ENCODE peak calls at places on chromosomes 12 and 14, in eight cellular contexts. X is A549, V is ovary, L is SK-N-SH, B is stomach, G is K562, Z is transverse colon, M is esophagus muscularis mucosa. R is an unnamed sample.

GRCh38 chr12:93682846-93683261 is 5.7 kb downstream of the CRADD start:
- DNase-seq in X (no peak), Z (no peak), M (no peak), B (no peak), G (no peak), V (peak; percentile 33), L (peak; percentile 66), R (no peak)

GRCh38 chr14:101876539-101876938 is 87.8 kb upstream of the DYNC1H1 start:
- DNase-seq in V (no peak), X (no peak), L (peak; percentile 87), Z (peak; percentile 83), G (no peak), B (peak; percentile 56), M (peak; percentile 96), R (peak; percentile 47)

GRCh38 chr14:95184413-95184790 is 27.1 kb upstream of the DICER1 start:
- DNase-seq in L (no peak), M (no peak), B (no peak), V (no peak), G (no peak), X (no peak), Z (no peak), R (peak; percentile 30)

GRCh38 chr12:54251667-54252284 is 28.1 kb downstream of the CBX5 start:
- DNase-seq in G (peak; percentile 58), X (peak; percentile 69), B (no peak), V (no peak), M (no peak), L (peak; percentile 73), Z (no peak), R (no peak)

GRCh38 chr14:36627981-36628380 is 33.7 kb upstream of the PAX9 start:
- DNase-seq in L (no peak), Z (no peak), B (no peak), X (no peak), G (no peak), V (no peak), M (no peak), R (no peak)

GRCh38 chr14:72792051-72792788 is 101.7 kb downstream of the DPF3 start:
- DNase-seq in G (no peak), V (peak; percentile 77), B (no peak), X (no peak), M (no peak), Z (no peak), L (no peak), R (no peak)

GRCh38 chr14:66635435-66635834 is 127.5 kb downstream of the GPHN start:
- DNase-seq in V (no peak), X (no peak), B (no peak), Z (no peak), L (no peak), G (no peak), M (no peak), R (no peak)

GRCh38 chr12:121238604-121239334 is 28.8 kb downstream of the P2RX4 start:
- DNase-seq in V (no peak), B (no peak), Z (no peak), L (peak; percentile 54), X (no peak), M (no peak), G (no peak), R (no peak)

GRCh38 chr14:36319899-36320209 is 583 bp downstream of the MBIP start:
- DNase-seq in V (no peak), G (no peak), X (no peak), B (no peak), M (no peak), Z (no peak), L (no peak), R (no peak)

GRCh38 chr12:6964605-6965025 is 5.8 kb downstream of the PHB2 start:
- DNase-seq in B (no peak), L (no peak), Z (no peak), M (no peak), X (no peak), V (no peak), G (no peak), R (no peak)

GRCh38 chr12:47766496-47767196 is 6.4 kb upstream of the SLC48A1 start:
- DNase-seq in V (no peak), G (no peak), M (no peak), B (no peak), X (no peak), Z (no peak), L (no peak), R (no peak)

GRCh38 chr14:87014854-87015253 is 978.1 kb downstream of the GALC start:
- DNase-seq in M (no peak), X (no peak), G (no peak), Z (no peak), L (peak; percentile 0), B (no peak), V (no peak), R (no peak)

GRCh38 chr14:43258396-43258795 is 1248.7 kb downstream of the FSCB start:
- DNase-seq in V (no peak), L (no peak), G (no peak), Z (no peak), B (no peak), X (no peak), M (no peak), R (no peak)
- H3K4me3 ChIP-seq in V (no peak overlapping the region), L (no peak overlapping the region), G (no peak overlapping the region), Z (no peak overlapping the region), B (no peak overlapping the region), X (no peak overlapping the region), M (no peak overlapping the region), R (no peak overlapping the region)

GRCh38 chr14:105061428-105062047 is 3.7 kb downstream of the GPR132 start:
- DNase-seq in L (no peak), B (peak; percentile 44), Z (peak; percentile 62), V (no peak), M (no peak), X (no peak), G (peak; percentile 61), R (no peak)
- TF ChIP-seq EP300 in L (no peak), B (no peak), Z (no peak), V (no peak), M (no peak), X (no peak), G (no peak), R (no peak)

GRCh38 chr12:10709808-10710207 is 13.3 kb downstream of the YBX3 start:
- DNase-seq in X (no peak), B (no peak), G (no peak), M (no peak), V (no peak), L (no peak), Z (no peak), R (no peak)
- H3K4me3 ChIP-seq in X (no peak overlapping the region), B (no peak overlapping the region), G (no peak overlapping the region), M (no peak overlapping the region), V (no peak overlapping the region), L (no peak overlapping the region), Z (no peak overlapping the region), R (no peak overlapping the region)

GRCh38 chr12:88375960-88376305 is 204.3 kb downstream of the KITLG start:
- DNase-seq in M (no peak), G (no peak), Z (no peak), B (no peak), L (no peak), V (no peak), X (no peak), R (no peak)

GRCh38 chr12:88375301-88375959 is 204.8 kb downstream of the KITLG start:
- DNase-seq in B (no peak), M (no peak), Z (no peak), L (no peak), X (no peak), V (no peak), G (no peak), R (no peak)

GRCh38 chr12:88371416-88372183 is 208.7 kb downstream of the KITLG start:
- DNase-seq in X (no peak), L (no peak), B (no peak), Z (peak; percentile 33), M (no peak), V (no peak), G (no peak), R (peak; percentile 28)
- TF ChIP-seq EP300 in X (no peak), L (no peak), B (no peak), Z (no peak), M (no peak), V (no peak), G (no peak), R (no peak)

DNA sequence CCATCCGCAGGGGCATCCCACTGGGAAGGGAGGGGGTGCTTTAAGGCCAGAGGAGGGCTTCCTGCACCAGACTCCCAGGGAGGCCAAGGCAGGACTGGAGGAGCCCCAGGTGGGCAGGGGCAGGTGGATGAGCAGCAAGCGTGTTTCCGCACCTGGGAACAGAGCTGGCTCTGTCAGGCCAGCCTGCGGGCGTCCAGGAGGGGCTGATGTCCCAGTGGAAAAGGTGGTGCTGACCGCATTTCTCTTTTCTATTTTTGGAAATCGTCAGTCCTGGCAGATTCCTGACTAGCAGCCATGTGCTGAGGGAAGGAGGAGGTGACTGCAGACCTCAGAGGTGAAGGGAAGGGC is 27.2 kb downstream of the CHGA start:
- DNase-seq in Z (no peak), V (no peak), M (no peak), L (no peak), B (no peak), X (no peak), G (no peak), R (no peak)
- H3K4me3 ChIP-seq in Z (no peak overlapping the region), V (no peak overlapping the region), M (no peak overlapping the region), L (no peak overlapping the region), B (no peak overlapping the region), X (no peak overlapping the region), G (no peak overlapping the region), R (no peak overlapping the region)

DNA sequence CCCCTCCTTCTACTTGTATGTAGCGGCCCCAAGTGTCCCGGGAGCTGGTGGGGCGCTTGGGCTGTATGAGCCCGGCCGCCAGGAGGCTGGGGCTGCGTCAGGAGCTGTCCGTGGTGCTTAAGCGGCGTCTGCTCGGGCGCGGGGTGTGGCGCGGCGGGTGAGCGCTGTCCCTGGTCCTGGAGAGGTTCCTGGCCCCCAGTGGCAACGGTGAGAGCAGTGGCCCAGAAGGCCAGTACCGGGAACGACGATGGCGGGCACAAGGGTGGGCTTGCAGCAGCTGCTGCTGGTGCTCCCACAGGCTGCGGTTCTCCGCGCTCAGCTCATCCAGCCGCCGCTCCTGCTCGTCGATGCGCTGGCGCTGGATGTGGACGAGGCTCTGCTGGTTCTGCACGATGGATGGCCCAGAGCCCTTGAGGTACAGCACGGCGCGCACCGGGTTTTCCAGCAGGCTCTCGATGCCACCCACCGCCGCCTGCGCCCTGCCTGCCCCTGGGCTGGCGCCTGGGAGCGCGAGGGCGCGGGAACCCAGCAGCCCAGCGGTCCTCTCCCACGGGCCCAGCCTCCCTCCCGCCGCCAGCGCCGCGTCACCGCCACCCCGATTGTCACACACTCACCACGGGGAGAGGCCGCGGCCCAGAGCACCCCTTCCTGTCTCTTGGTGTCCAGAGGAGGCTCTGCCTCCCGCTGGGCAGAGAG is 41.9 kb upstream of the FKBP4 start:
- DNase-seq in X (peak; percentile 25), Z (peak; percentile 74), G (peak; percentile 75), B (peak; percentile 79), V (peak; percentile 76), M (peak; percentile 92), L (peak; percentile 76), R (peak; percentile 19)
- TF ChIP-seq EP300 in X (no peak), Z (no peak), G (no peak), B (no peak), V (no peak), M (no peak), L (no peak), R (no peak)

R was measured in tibial nerve.